ENCODE peak calls at places on chromosomes 6 and 20, in six cellular contexts. A is H9; F is naive thymus-derived CD4-positive, alpha-beta T cell; K is breast epithelium; G is lower lobe of right lung; R is RWPE1. U is an unnamed sample.

GRCh38 chr20:1896859-1897258 is 1.7 kb downstream of the SIRPA start:
- DNase-seq in G (no peak), K (no peak), F (no peak), A (no peak), R (no peak), U (no peak)

GRCh38 chr20:9503530-9504251 is 10.7 kb upstream of the LAMP5 start:
- DNase-seq in G (peak), F (no peak), A (peak), K (no peak), R (no peak), U (no peak)

GRCh38 chr6:47733879-47734558 is 35.6 kb downstream of the ADGRF4 start:
- DNase-seq in R (peak), K (no peak), F (no peak), A (no peak), G (no peak), U (peak)

GRCh38 chr20:36465109-36466080 is 75.9 kb upstream of the MYL9 start:
- DNase-seq in K (no peak), G (no peak), A (peak), R (peak), F (no peak), U (peak)

GRCh38 chr6:135535989-135536414 is 38.5 kb upstream of the AHI1 start:
- DNase-seq in R (peak), A (no peak), K (no peak), F (peak), G (no peak), U (peak)

GRCh38 chr6:84417261-84417660 is 189.8 kb upstream of the CEP162 start:
- DNase-seq in G (no peak), R (no peak), A (no peak), F (no peak), K (no peak), U (no peak)

GRCh38 chr6:138692058-138692977 is 81.3 kb upstream of the CCDC28A start:
- DNase-seq in R (peak), K (peak), G (peak), A (peak), F (peak), U (peak)

GRCh38 chr20:3203315-3204123 is 963 bp downstream of the DDRGK1 start:
- DNase-seq in F (peak), R (no peak), K (no peak), A (no peak), G (no peak), U (no peak)

GRCh38 chr20:11216451-11217314 is 542.9 kb upstream of the JAG1 start:
- DNase-seq in K (no peak), G (no peak), R (no peak), F (no peak), A (no peak), U (no peak)

GRCh38 chr6:111737065-111737521 is 131.4 kb upstream of the TRAF3IP2 start:
- DNase-seq in A (no peak), F (no peak), R (peak), K (no peak), G (no peak), U (peak)

GRCh38 chr20:47079047-47079446 is 184.4 kb downstream of the EYA2 start:
- DNase-seq in K (no peak), R (no peak), F (no peak), G (no peak), A (no peak), U (no peak)

GRCh38 chr6:93858213-93858612 is 438.9 kb upstream of the EPHA7 start:
- DNase-seq in R (no peak), A (no peak), F (no peak), G (no peak), K (no peak), U (no peak)

GRCh38 chr6:166786704-166787293 is 159.7 kb upstream of the RPS6KA2 start:
- DNase-seq in R (peak), A (no peak), K (no peak), G (no peak), F (peak), U (peak)

GRCh38 chr6:43014434-43014909 is 423 bp downstream of the KLHDC3 start:
- DNase-seq in G (no peak), K (no peak), R (peak), A (no peak), F (no peak), U (no peak)

DNA sequence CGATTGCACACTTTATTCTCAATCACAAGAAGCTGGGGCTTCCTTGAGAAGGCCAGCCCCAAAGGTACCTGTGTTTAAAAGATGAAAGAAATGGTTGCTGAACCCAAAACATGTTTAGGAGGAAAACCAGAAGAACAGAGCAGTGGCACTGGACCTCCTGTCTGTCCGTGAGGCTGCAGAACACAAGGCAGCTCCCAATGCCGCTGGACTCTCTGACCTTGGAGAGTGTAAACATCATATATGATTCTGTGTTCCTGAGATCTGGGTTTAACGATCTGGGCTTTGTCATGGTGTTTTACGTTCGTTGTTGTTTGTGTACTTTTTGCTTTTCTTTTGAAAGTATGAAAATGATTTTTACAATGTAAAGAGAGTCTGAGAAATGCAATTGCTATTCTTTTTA is 106.1 kb downstream of the SLC22A3 start:
- DNase-seq in R (no peak), F (no peak), A (no peak), G (no peak), K (no peak), U (no peak)
- H3K27ac ChIP-seq in R (no peak), F (no peak), A (no peak), G (no peak), K (no peak), U (no peak)

GRCh38 chr20:34637245-34638185 is 39.4 kb downstream of the PIGU start:
- DNase-seq in A (no peak), G (no peak), K (no peak), R (no peak), F (no peak), U (no peak)
- H3K27ac ChIP-seq in A (no peak), G (peak), K (peak), R (no peak), F (no peak), U (no peak)

DNA sequence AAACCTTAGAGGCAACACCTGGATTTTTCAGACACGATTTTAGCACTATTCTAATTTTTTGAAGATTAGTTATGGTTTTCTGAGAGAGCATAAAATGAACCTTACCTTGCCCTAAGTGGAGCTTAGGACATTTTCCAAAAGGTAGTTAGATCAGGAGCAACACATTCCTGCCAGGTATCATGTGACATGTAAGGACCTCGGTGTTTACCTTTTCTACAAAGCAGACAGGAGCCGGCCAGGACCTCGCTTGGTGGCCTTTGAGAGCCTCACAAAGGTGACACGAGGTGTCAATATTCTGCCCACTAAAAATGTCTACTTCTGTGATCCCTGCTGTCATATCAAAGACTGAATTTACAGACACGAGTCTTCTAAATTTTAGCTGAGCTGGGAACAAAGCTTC is 174.9 kb downstream of the SMOC2 start:
- DNase-seq in A (no peak), F (no peak), R (no peak), G (no peak), K (no peak), U (no peak)
- H3K27ac ChIP-seq in A (no peak), F (no peak), R (no peak), G (no peak), K (no peak), U (no peak)

DNA sequence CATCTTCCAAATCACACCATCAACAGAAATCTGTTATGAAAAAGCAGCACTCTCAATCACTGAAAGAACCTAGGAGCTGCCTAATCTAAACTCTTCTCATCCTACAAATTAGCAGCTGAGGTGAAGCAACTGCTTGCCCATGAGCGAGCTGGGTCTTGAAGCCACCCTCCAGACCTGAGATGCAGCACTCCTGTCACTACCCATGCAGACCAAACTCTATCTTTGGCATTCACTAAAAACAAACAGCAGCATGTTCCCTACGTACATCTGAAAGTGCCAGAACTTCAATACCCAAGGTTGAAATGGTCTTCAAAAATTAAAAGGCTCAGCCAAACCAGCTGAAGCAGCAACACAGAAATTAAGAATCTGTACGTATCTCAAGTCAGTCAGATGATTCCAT is 14.3 kb downstream of the ADNP start:
- DNase-seq in R (no peak), A (no peak), F (no peak), K (no peak), G (no peak), U (no peak)
- H3K27ac ChIP-seq in R (peak), A (no peak), F (no peak), K (no peak), G (no peak), U (peak)

DNA sequence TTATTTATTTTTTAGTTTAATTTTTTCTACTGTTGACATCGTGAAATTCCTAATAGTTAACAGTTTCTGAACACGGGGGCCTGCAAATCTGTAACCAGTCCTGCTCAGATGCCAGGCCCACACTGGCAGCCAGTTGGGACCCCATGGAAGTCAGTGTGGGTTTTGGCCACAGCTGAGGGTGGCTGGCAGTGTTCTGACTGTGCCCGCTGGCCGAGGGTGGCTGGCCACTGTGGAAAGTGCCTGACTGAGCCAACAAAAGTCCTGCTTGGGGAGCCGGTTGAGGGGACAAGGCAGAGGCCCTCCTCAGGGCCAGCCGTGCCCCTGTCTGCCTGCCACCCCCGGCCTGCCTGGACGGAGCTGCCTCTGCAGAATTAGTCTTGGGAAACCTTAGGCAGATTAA is 4.1 kb upstream of the PMEPA1 start:
- DNase-seq in F (no peak), K (no peak), A (no peak), R (no peak), G (no peak), U (no peak)
- H3K27ac ChIP-seq in F (no peak), K (no peak), A (no peak), R (peak), G (peak), U (no peak)